ENCODE peak calls at places on chromosomes 12 and 14, in ten cellular contexts. U, J, D, X, T, Y, A, O, B and N are unnamed samples.

GRCh38 chr12:116982721-116983502 is 72.2 kb downstream of the FBXW8 start:
- DNase-seq in T (peak), B (no peak), Y (no peak), X (no peak), J (no peak), U (no peak), D (no peak), O (peak), A (no peak), N (no peak)

GRCh38 chr12:48423200-48423599 is 49.2 kb upstream of the ANP32D start:
- DNase-seq in B (no peak), T (no peak), Y (no peak), U (no peak), D (no peak), A (no peak), X (no peak), O (no peak), J (no peak), N (no peak)

GRCh38 chr12:107057071-107057834 is 36.1 kb downstream of the CRY1 start:
- DNase-seq in U (no peak), Y (no peak), A (no peak), X (no peak), J (no peak), D (no peak), B (no peak), O (peak), T (no peak), N (no peak)

GRCh38 chr12:53816360-53817020 is 64.7 kb upstream of the CISTR start:
- DNase-seq in X (no peak), U (no peak), A (no peak), J (no peak), Y (no peak), D (no peak), T (no peak), B (no peak), O (no peak), N (no peak)

GRCh38 chr12:107398101-107398500 is 287.5 kb upstream of the PWP1 start:
- DNase-seq in T (no peak), B (no peak), A (no peak), O (no peak), Y (no peak), J (no peak), X (no peak), D (no peak), U (no peak), N (no peak)

GRCh38 chr12:105574056-105574715 is 243.7 kb downstream of the C12orf75 start:
- DNase-seq in T (peak), A (no peak), X (no peak), B (no peak), U (no peak), O (no peak), Y (no peak), D (no peak), J (no peak), N (no peak)

GRCh38 chr12:6476496-6476895 is 6.0 kb upstream of the VAMP1 start:
- DNase-seq in X (no peak), J (no peak), U (no peak), B (no peak), Y (no peak), O (peak), D (no peak), T (peak), A (peak), N (no peak)

GRCh38 chr12:70619471-70620152 is 17.6 kb downstream of the PTPRB start:
- DNase-seq in B (no peak), O (no peak), U (no peak), J (no peak), X (no peak), A (no peak), T (no peak), D (no peak), Y (no peak), N (no peak)

GRCh38 chr14:104392001-104392395 is 187.6 kb upstream of the C14orf180 start:
- DNase-seq in A (no peak), D (no peak), J (no peak), Y (no peak), B (no peak), X (no peak), U (no peak), O (no peak), T (no peak), N (peak)